ENCODE peak calls at places on chromosomes 6 and 20, in nine cellular contexts. K, H, G, W, J, V, M, X and R are unnamed samples.

GRCh38 chr6:131597448-131597847 is 24.4 kb downstream of the ARG1 start:
- DNase-seq in X (peak; percentile 7), M (no peak), K (no peak), W (no peak), G (no peak), V (no peak), H (no peak), J (no peak), R (no peak)

GRCh38 chr6:15621203-15622044 is 41.4 kb downstream of the DTNBP1 start:
- DNase-seq in K (peak; percentile 30), H (no peak), M (no peak), V (peak; percentile 77), J (no peak), X (peak; percentile 70), G (no peak), W (peak; percentile 65), R (peak; percentile 34)

GRCh38 chr20:63345328-63346100 is 15.6 kb downstream of the CHRNA4 start:
- DNase-seq in W (no peak), J (no peak), M (no peak), K (no peak), G (no peak), X (no peak), V (no peak), H (no peak), R (peak; percentile 76)

GRCh38 chr6:47083586-47084047 is 41.5 kb upstream of the ADGRF1 start:
- DNase-seq in W (no peak), V (peak; percentile 92), H (no peak), M (peak; percentile 53), G (peak; percentile 97), K (peak; percentile 36), J (peak; percentile 82), X (peak; percentile 61), R (peak; percentile 90)

GRCh38 chr20:24106155-24106800 is 117.7 kb upstream of the GGTLC1 start:
- DNase-seq in J (no peak), H (no peak), X (peak; percentile 83), M (no peak), G (no peak), V (no peak), W (no peak), K (no peak), R (no peak)

GRCh38 chr6:34284563-34285545 is 36.0 kb upstream of the SMIM29 start:
- DNase-seq in H (no peak), K (peak; percentile 73), J (peak; percentile 68), X (no peak), W (no peak), G (peak; percentile 38), V (peak; percentile 70), M (no peak), R (peak; percentile 65)

GRCh38 chr6:94372229-94372628 is 952.9 kb upstream of the EPHA7 start:
- DNase-seq in V (no peak), J (no peak), H (no peak), G (no peak), X (no peak), M (no peak), K (no peak), W (no peak), R (no peak)

GRCh38 chr6:35128496-35128895 is 12.6 kb downstream of the TCP11 start:
- DNase-seq in J (no peak), K (peak; percentile 59), G (no peak), H (no peak), M (no peak), X (no peak), V (no peak), W (no peak), R (no peak)

GRCh38 chr6:35300848-35301247 is 3.2 kb downstream of the DEF6 start:
- DNase-seq in M (no peak), K (no peak), V (peak; percentile 65), W (no peak), H (no peak), G (no peak), J (no peak), X (no peak), R (no peak)

DNA sequence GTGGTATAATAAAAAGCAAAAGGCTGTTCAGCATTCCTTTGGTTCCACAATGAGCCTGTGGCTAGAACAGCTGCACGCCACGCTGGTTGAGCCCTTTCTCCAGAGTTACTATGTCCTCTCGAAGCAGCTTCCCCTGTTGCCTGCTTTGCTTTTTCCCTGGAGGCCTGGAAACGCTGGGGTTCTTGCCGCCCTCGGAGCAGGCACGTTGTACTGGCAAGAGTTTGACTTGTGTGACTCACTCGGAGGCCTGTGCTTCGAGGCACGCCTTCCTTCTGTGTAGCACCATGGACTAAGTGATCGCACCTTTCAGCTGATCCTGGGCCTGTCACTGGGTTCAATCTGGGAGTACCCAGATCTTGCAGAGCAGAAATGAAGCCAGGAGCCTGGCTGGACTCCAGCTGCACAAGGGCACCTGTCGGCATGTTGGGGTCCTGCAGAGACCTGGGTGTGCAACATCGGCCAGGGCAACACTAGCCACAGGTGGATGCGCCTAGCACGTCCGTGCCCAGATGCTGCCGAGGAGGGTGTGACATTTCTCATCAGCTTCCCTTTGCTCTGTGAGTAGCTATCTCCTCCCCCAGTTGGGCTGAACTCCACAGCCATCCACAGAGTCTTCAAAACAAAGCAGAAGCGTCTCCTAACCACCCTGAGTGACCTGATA is 5.3 kb downstream of the INSM1 start:
- DNase-seq in J (no peak), G (no peak), H (no peak), W (no peak), V (no peak), K (peak; percentile 26), M (no peak), X (peak; percentile 18), R (no peak)
- H3K27me3 ChIP-seq in J (no peaks in the 10 kb centered on the region), G (no peaks in the 10 kb centered on the region), H (peaks cover 15% of the 10 kb centered on the region), W (peaks cover 84% of the 10 kb centered on the region), V (peaks cover 34% of the 10 kb centered on the region), K (peaks cover 77% of the 10 kb centered on the region), M (peaks cover 22% of the 10 kb centered on the region), X (peaks cover 29% of the 10 kb centered on the region), R (peaks cover 9% of the 10 kb centered on the region)

DNA sequence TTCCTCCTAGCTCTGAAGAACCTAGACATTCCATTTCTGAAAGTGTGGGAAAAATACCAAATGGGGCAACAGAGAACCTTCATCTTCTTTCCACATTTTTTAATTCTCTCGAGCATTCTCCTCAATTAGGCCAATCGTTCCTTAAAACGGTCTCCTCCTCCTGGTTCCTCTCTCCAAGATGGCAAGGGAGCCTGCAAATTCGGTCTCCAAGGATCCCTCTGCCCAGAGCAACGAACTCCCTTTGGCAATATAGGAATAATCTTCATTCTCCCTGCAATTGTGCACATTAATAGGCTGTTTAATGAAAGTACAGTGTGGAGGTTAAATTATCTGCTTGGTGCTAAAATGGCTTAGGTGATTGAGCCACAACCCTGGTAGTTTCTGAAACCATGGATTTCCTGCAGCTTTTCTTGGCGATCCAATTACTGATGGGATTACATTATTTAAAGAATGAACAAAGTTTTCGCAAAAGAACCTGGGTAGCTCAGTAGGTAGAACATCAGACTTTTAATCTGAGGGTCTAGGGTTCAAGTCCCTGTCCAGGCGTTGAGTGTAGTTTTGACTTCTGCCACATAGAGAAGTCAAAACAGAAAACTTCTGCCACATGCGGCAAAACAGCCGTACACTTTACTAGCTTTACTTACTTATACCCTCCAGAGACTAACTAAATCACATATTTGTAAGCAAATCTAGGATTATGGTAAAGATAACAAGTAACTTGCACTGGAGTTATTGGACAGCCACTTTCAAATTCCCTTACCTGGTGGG is 102.9 kb upstream of the ZNF184 start:
- DNase-seq in G (no peak), X (peak; percentile 39), K (no peak), W (no peak), H (peak; percentile 41), M (no peak), J (no peak), V (no peak), R (no peak)
- H3K27me3 ChIP-seq in G (no peaks in the 10 kb centered on the region), X (peaks cover 1% of the 10 kb centered on the region), K (no peaks in the 10 kb centered on the region), W (peaks cover 26% of the 10 kb centered on the region), H (no peaks in the 10 kb centered on the region), M (no peaks in the 10 kb centered on the region), J (no peaks in the 10 kb centered on the region), V (no peaks in the 10 kb centered on the region), R (peaks cover 26% of the 10 kb centered on the region)

DNA sequence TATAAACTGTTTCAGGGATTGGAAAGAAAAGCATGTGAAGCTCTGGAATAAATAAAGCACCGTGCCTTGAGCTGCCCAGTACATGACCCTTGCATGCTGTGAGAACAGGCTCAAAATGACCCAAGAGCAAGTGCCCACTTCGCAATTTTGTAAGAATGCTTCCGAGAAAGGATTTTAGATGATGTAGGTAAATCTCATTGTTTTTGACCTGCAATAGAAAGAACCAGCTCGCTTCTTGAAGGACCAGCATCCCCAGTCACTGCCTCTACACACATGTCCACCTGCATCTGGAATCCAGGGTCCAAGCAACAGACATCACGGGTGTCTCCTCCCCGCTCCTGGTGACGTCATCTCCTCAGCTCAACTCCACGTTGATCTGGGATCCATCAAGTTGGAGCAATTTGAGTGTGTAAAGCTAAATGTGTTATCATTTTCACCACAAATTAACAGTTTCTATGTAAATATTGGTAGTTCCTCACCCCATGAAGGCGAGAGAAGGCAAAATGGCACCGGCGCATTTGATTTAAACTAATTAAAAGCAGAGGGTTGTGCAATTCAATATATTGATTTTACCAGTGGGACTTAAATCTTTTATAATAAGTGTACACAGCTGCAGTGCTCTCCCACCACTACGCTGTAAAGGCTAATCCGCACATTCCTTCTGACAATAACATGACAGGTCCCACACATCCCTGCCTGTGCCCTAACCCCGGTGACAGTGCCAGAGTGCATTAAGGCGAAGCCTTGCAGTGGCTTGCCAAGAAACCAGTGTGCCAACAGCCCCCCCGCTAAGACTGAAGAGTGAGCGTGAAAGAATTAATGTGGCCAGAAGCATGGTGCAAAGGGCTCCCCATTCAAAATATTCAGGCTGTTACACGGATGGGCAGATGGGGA is 6.1 kb downstream of the BMP7 start:
- DNase-seq in W (peak; percentile 34), M (no peak), G (no peak), K (no peak), V (no peak), J (no peak), X (no peak), H (no peak), R (no peak)
- H3K27me3 ChIP-seq in W (peaks cover 11% of the 10 kb centered on the region), M (peaks cover 51% of the 10 kb centered on the region), G (peaks cover 4% of the 10 kb centered on the region), K (peaks cover 52% of the 10 kb centered on the region), V (peaks cover 6% of the 10 kb centered on the region), J (no peaks in the 10 kb centered on the region), X (peaks cover 34% of the 10 kb centered on the region), H (no peaks in the 10 kb centered on the region), R (peaks cover 84% of the 10 kb centered on the region)

GRCh38 chr20:39876974-39877615 is 811.9 kb downstream of the MAFB start:
- DNase-seq in K (no peak), H (no peak), W (no peak), J (no peak), M (no peak), X (peak; percentile 27), G (no peak), V (no peak), R (no peak)

GRCh38 chr20:39878809-39879208 is 810.2 kb downstream of the MAFB start:
- DNase-seq in G (peak; percentile 26), H (no peak), W (no peak), K (no peak), V (no peak), J (no peak), M (no peak), X (peak; percentile 98), R (no peak)

GRCh38 chr20:39879296-39879695 is 809.7 kb downstream of the MAFB start:
- DNase-seq in M (no peak), V (no peak), G (no peak), H (no peak), X (peak; percentile 59), K (no peak), W (no peak), J (no peak), R (no peak)

GRCh38 chr20:39878321-39878720 is 810.7 kb downstream of the MAFB start:
- DNase-seq in W (no peak), M (no peak), H (no peak), X (no peak), G (no peak), J (no peak), V (no peak), K (no peak), R (no peak)

DNA sequence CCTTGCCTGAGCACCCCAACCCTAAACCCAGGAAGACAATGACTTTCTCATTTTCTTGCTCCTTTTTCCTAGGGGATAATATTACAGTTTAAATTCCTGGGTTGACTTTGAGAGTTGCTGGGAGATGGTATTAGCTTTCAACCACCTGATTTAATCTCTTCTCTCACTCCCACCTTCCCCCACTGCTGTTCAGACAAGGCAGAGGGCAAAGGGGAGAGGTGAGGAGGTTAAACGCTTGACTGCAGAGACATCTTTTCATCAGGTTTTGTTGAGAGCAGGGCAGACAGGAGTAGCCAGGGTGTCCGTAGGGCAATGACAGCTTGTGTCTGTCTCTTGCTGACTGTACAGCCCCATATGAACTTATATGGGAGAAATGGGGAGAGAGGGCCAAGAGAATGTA is 811.2 kb downstream of the MAFB start:
- DNase-seq in M (no peak), V (no peak), G (no peak), J (no peak), X (no peak), K (no peak), H (no peak), W (peak; percentile 25), R (no peak)
- H3K27me3 ChIP-seq in M (no peaks in the 10 kb centered on the region), V (no peaks in the 10 kb centered on the region), G (no peaks in the 10 kb centered on the region), J (no peaks in the 10 kb centered on the region), X (no peaks in the 10 kb centered on the region), K (peaks cover 3% of the 10 kb centered on the region), H (no peaks in the 10 kb centered on the region), W (no peaks in the 10 kb centered on the region), R (no peaks in the 10 kb centered on the region)